ENCODE peak calls at places on chromosomes 12 and 14, in ten cellular contexts. One of them, this sample, is unnamed.

GRCh38 chr12:69428351-69429048 is 41.7 kb upstream of the FRS2 start:
- DNase-seq in MV-4-11: no peak
- DNase-seq in aorta: no peak
- DNase-seq in NCI-H2081: no peak
- DNase-seq in SK-N-SH: no peak
- DNase-seq in NCI-H1092 treated with DMSO at 0.1 percent for 48 hours: no peak
- DNase-seq in hepatic stellate cell: no peak
- DNase-seq in endothelial cell: no peak
- DNase-seq in germinal center: no peak
- DNase-seq in stimulated activated CD4-positive, alpha-beta T cell treated with anti-CD3 and anti-CD28 coated beads, Interleukin-4, amount 100 ng/mL, for 24 hours: no peak
- DNase-seq in this sample: no peak

GRCh38 chr12:120539303-120539702 is 5.1 kb downstream of the RNF10 start:
- DNase-seq in germinal center: no peak
- DNase-seq in aorta: no peak
- DNase-seq in hepatic stellate cell: peak
- DNase-seq in SK-N-SH: peak
- DNase-seq in stimulated activated CD4-positive, alpha-beta T cell treated with anti-CD3 and anti-CD28 coated beads, Interleukin-4, amount 100 ng/mL, for 24 hours: peak
- DNase-seq in endothelial cell: no peak
- DNase-seq in MV-4-11: no peak
- DNase-seq in NCI-H1092 treated with DMSO at 0.1 percent for 48 hours: no peak
- DNase-seq in NCI-H2081: no peak
- DNase-seq in this sample: no peak

GRCh38 chr14:55212611-55213010 is 21.2 kb upstream of the DLGAP5 start:
- DNase-seq in aorta: no peak
- DNase-seq in MV-4-11: no peak
- DNase-seq in hepatic stellate cell: no peak
- DNase-seq in NCI-H1092 treated with DMSO at 0.1 percent for 48 hours: no peak
- DNase-seq in endothelial cell: no peak
- DNase-seq in germinal center: no peak
- DNase-seq in NCI-H2081: no peak
- DNase-seq in SK-N-SH: no peak
- DNase-seq in stimulated activated CD4-positive, alpha-beta T cell treated with anti-CD3 and anti-CD28 coated beads, Interleukin-4, amount 100 ng/mL, for 24 hours: no peak
- DNase-seq in this sample: no peak

GRCh38 chr14:83733670-83734069 is 1796.3 kb upstream of the FLRT2 start:
- DNase-seq in SK-N-SH: no peak
- DNase-seq in NCI-H1092 treated with DMSO at 0.1 percent for 48 hours: no peak
- DNase-seq in NCI-H2081: no peak
- DNase-seq in aorta: no peak
- DNase-seq in endothelial cell: no peak
- DNase-seq in MV-4-11: no peak
- DNase-seq in hepatic stellate cell: no peak
- DNase-seq in germinal center: no peak
- DNase-seq in stimulated activated CD4-positive, alpha-beta T cell treated with anti-CD3 and anti-CD28 coated beads, Interleukin-4, amount 100 ng/mL, for 24 hours: no peak
- DNase-seq in this sample: no peak

GRCh38 chr12:120903382-120903817 is 758 bp downstream of the SPPL3 start:
- DNase-seq in germinal center: peak
- DNase-seq in stimulated activated CD4-positive, alpha-beta T cell treated with anti-CD3 and anti-CD28 coated beads, Interleukin-4, amount 100 ng/mL, for 24 hours: peak
- DNase-seq in NCI-H1092 treated with DMSO at 0.1 percent for 48 hours: peak
- DNase-seq in SK-N-SH: peak
- DNase-seq in endothelial cell: peak
- DNase-seq in aorta: peak
- DNase-seq in hepatic stellate cell: peak
- DNase-seq in MV-4-11: peak
- DNase-seq in NCI-H2081: peak
- DNase-seq in this sample: peak

GRCh38 chr12:14960548-14961465 is 594 bp downstream of the ARHGDIB start:
- DNase-seq in MV-4-11: peak
- DNase-seq in NCI-H2081: no peak
- DNase-seq in SK-N-SH: no peak
- DNase-seq in endothelial cell: no peak
- DNase-seq in germinal center: peak
- DNase-seq in NCI-H1092 treated with DMSO at 0.1 percent for 48 hours: no peak
- DNase-seq in hepatic stellate cell: no peak
- DNase-seq in aorta: no peak
- DNase-seq in stimulated activated CD4-positive, alpha-beta T cell treated with anti-CD3 and anti-CD28 coated beads, Interleukin-4, amount 100 ng/mL, for 24 hours: peak
- DNase-seq in this sample: peak

GRCh38 chr14:74667758-74668157 is 45.1 kb downstream of the AREL1 start:
- DNase-seq in aorta: no peak
- DNase-seq in stimulated activated CD4-positive, alpha-beta T cell treated with anti-CD3 and anti-CD28 coated beads, Interleukin-4, amount 100 ng/mL, for 24 hours: no peak
- DNase-seq in NCI-H2081: no peak
- DNase-seq in hepatic stellate cell: no peak
- DNase-seq in MV-4-11: no peak
- DNase-seq in germinal center: no peak
- DNase-seq in endothelial cell: no peak
- DNase-seq in SK-N-SH: no peak
- DNase-seq in NCI-H1092 treated with DMSO at 0.1 percent for 48 hours: no peak
- DNase-seq in this sample: no peak

GRCh38 chr12:64665506-64665905 is 55.2 kb downstream of the RASSF3 start:
- DNase-seq in aorta: no peak
- DNase-seq in hepatic stellate cell: no peak
- DNase-seq in MV-4-11: peak
- DNase-seq in endothelial cell: peak
- DNase-seq in NCI-H2081: no peak
- DNase-seq in SK-N-SH: no peak
- DNase-seq in NCI-H1092 treated with DMSO at 0.1 percent for 48 hours: no peak
- DNase-seq in germinal center: no peak
- DNase-seq in stimulated activated CD4-positive, alpha-beta T cell treated with anti-CD3 and anti-CD28 coated beads, Interleukin-4, amount 100 ng/mL, for 24 hours: peak
- DNase-seq in this sample: no peak

GRCh38 chr14:103019827-103020226 is 37.5 kb downstream of the CDC42BPB start:
- DNase-seq in NCI-H1092 treated with DMSO at 0.1 percent for 48 hours: no peak
- DNase-seq in endothelial cell: no peak
- DNase-seq in stimulated activated CD4-positive, alpha-beta T cell treated with anti-CD3 and anti-CD28 coated beads, Interleukin-4, amount 100 ng/mL, for 24 hours: no peak
- DNase-seq in germinal center: no peak
- DNase-seq in aorta: peak
- DNase-seq in hepatic stellate cell: no peak
- DNase-seq in NCI-H2081: no peak
- DNase-seq in MV-4-11: peak
- DNase-seq in SK-N-SH: no peak
- DNase-seq in this sample: no peak